ENCODE peak calls at places on chromosomes 7 and 10, in five cellular contexts. One of them, this sample, is unnamed.

GRCh38 chr7:119935418-119936025 is 337.5 kb upstream of the KCND2 start:
- DNase-seq in psoas muscle: no peak
- DNase-seq in CD8-positive, alpha-beta T cell: no peak
- DNase-seq in Panc1: peak; percentile 18
- DNase-seq in tibial artery: no peak
- DNase-seq in this sample: peak; percentile 15

GRCh38 chr10:86306628-86307278 is 59.8 kb downstream of the GRID1 start:
- DNase-seq in psoas muscle: no peak
- DNase-seq in CD8-positive, alpha-beta T cell: no peak
- DNase-seq in Panc1: no peak
- DNase-seq in tibial artery: peak; percentile 5
- DNase-seq in this sample: no peak

GRCh38 chr7:87202208-87202607 is 17.3 kb downstream of the TMEM243 start:
- DNase-seq in psoas muscle: no peak
- DNase-seq in CD8-positive, alpha-beta T cell: no peak
- DNase-seq in Panc1: no peak
- DNase-seq in tibial artery: no peak
- DNase-seq in this sample: no peak

GRCh38 chr10:127618797-127619196 is 69.7 kb downstream of the NPS start:
- DNase-seq in psoas muscle: no peak
- DNase-seq in CD8-positive, alpha-beta T cell: no peak
- DNase-seq in Panc1: no peak
- DNase-seq in tibial artery: no peak
- DNase-seq in this sample: no peak

GRCh38 chr7:158649279-158649678 is 55.3 kb downstream of the NCAPG2 start:
- DNase-seq in psoas muscle: no peak
- DNase-seq in CD8-positive, alpha-beta T cell: no peak
- DNase-seq in Panc1: peak; percentile 75
- DNase-seq in tibial artery: no peak
- DNase-seq in this sample: peak; percentile 88

GRCh38 chr7:126840869-126841268 is 411.9 kb downstream of the GRM8 start:
- DNase-seq in psoas muscle: no peak
- DNase-seq in CD8-positive, alpha-beta T cell: no peak
- DNase-seq in Panc1: no peak
- DNase-seq in tibial artery: no peak
- DNase-seq in this sample: no peak

GRCh38 chr7:107564553-107565298 is 955 bp downstream of the DUS4L start:
- DNase-seq in psoas muscle: no peak
- DNase-seq in CD8-positive, alpha-beta T cell: no peak
- DNase-seq in Panc1: peak; percentile 78
- DNase-seq in tibial artery: no peak
- DNase-seq in this sample: peak; percentile 59

GRCh38 chr7:24549961-24550360 is 23.3 kb upstream of the PALS2 start:
- DNase-seq in psoas muscle: no peak
- DNase-seq in CD8-positive, alpha-beta T cell: no peak
- DNase-seq in Panc1: no peak
- DNase-seq in tibial artery: no peak
- DNase-seq in this sample: no peak

GRCh38 chr7:67573639-67574038 is 577.0 kb downstream of the TYW1 start:
- DNase-seq in psoas muscle: no peak
- DNase-seq in CD8-positive, alpha-beta T cell: no peak
- DNase-seq in Panc1: no peak
- DNase-seq in tibial artery: no peak
- DNase-seq in this sample: no peak

GRCh38 chr7:12269100-12269895 is 58.2 kb downstream of the TMEM106B start:
- DNase-seq in psoas muscle: peak; percentile 30
- DNase-seq in CD8-positive, alpha-beta T cell: no peak
- DNase-seq in Panc1: no peak
- DNase-seq in tibial artery: no peak
- DNase-seq in this sample: no peak

GRCh38 chr7:30032310-30033125 is 4.3 kb downstream of the PLEKHA8 start:
- DNase-seq in psoas muscle: no peak
- DNase-seq in CD8-positive, alpha-beta T cell: no peak
- DNase-seq in Panc1: no peak
- DNase-seq in tibial artery: no peak
- DNase-seq in this sample: peak; percentile 68

GRCh38 chr10:124670849-124671248 is 73.3 kb downstream of the FAM53B start:
- DNase-seq in psoas muscle: no peak
- DNase-seq in CD8-positive, alpha-beta T cell: peak; percentile 52
- DNase-seq in Panc1: no peak
- DNase-seq in tibial artery: no peak
- DNase-seq in this sample: no peak

GRCh38 chr10:9243861-9244515 is 1189.5 kb downstream of the GATA3 start:
- DNase-seq in psoas muscle: no peak
- DNase-seq in CD8-positive, alpha-beta T cell: no peak
- DNase-seq in Panc1: no peak
- DNase-seq in tibial artery: no peak
- DNase-seq in this sample: no peak

GRCh38 chr7:34128762-34129161 is 223.4 kb downstream of the BMPER start:
- DNase-seq in psoas muscle: no peak
- DNase-seq in CD8-positive, alpha-beta T cell: no peak
- DNase-seq in Panc1: no peak
- DNase-seq in tibial artery: no peak
- DNase-seq in this sample: no peak

GRCh38 chr7:21971780-21972396 is 26.2 kb upstream of the CDCA7L start:
- DNase-seq in psoas muscle: no peak
- DNase-seq in CD8-positive, alpha-beta T cell: no peak
- DNase-seq in Panc1: no peak
- DNase-seq in tibial artery: no peak
- DNase-seq in this sample: no peak

GRCh38 chr10:92124020-92124419 is 166.9 kb downstream of the CPEB3 start:
- DNase-seq in psoas muscle: no peak
- DNase-seq in CD8-positive, alpha-beta T cell: no peak
- DNase-seq in Panc1: no peak
- DNase-seq in tibial artery: no peak
- DNase-seq in this sample: no peak

GRCh38 chr10:92124524-92125168 is 166.2 kb downstream of the CPEB3 start:
- DNase-seq in psoas muscle: no peak
- DNase-seq in CD8-positive, alpha-beta T cell: no peak
- DNase-seq in Panc1: no peak
- DNase-seq in tibial artery: peak; percentile 66
- DNase-seq in this sample: peak; percentile 67

GRCh38 chr10:92123031-92123450 is 167.8 kb downstream of the CPEB3 start:
- DNase-seq in psoas muscle: no peak
- DNase-seq in CD8-positive, alpha-beta T cell: no peak
- DNase-seq in Panc1: no peak
- DNase-seq in tibial artery: no peak
- DNase-seq in this sample: no peak

GRCh38 chr10:92125169-92125543 is 165.7 kb downstream of the CPEB3 start:
- DNase-seq in psoas muscle: no peak
- DNase-seq in CD8-positive, alpha-beta T cell: no peak
- DNase-seq in Panc1: no peak
- DNase-seq in tibial artery: no peak
- DNase-seq in this sample: no peak

DNA sequence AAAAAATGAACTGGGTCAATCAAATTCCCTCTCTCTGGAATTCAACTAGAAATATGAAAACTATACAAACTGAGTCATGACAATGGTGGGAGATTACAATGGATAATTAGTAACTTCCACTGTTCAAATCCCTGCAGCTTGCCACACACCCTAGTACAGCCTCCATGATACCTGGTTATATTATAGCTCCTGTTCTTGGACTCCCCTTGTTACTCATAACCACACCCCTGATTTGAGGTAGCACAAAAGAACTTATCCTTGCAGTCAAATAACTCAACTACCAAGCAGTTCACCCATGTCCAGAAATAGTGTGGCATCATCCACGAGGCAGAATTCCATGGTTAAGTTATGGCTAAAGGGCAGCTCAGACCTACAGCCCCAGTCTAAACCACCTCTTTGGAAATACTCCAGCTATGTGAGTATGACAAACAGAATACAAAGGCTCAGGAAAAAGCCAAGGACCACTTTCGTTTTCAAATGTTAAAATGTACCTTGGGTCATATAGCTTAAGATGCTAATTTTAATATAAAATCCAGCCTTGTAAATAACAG is 164.7 kb downstream of the CPEB3 start:
- DNase-seq in psoas muscle: no peak
- DNase-seq in CD8-positive, alpha-beta T cell: no peak
- DNase-seq in Panc1: no peak
- DNase-seq in tibial artery: no peak
- DNase-seq in this sample: no peak
- H3K27ac ChIP-seq in psoas muscle: peak overlapping the region; percentile 19
- H3K27ac ChIP-seq in CD8-positive, alpha-beta T cell: no peak overlapping the region
- H3K27ac ChIP-seq in Panc1: no peak overlapping the region
- H3K27ac ChIP-seq in tibial artery: peak overlapping the region; percentile 65
- H3K27ac ChIP-seq in this sample: no peak overlapping the region

GRCh38 chr10:88870101-88870500 is 9.9 kb upstream of the STAMBPL1 start:
- DNase-seq in psoas muscle: no peak
- DNase-seq in CD8-positive, alpha-beta T cell: no peak
- DNase-seq in Panc1: no peak
- DNase-seq in tibial artery: no peak
- DNase-seq in this sample: no peak

GRCh38 chr10:88866454-88866853 is 13.6 kb upstream of the STAMBPL1 start:
- DNase-seq in psoas muscle: no peak
- DNase-seq in CD8-positive, alpha-beta T cell: no peak
- DNase-seq in Panc1: no peak
- DNase-seq in tibial artery: no peak
- DNase-seq in this sample: no peak

GRCh38 chr10:88865281-88865876 is 13.7 kb upstream of the ANKRD22 start:
- DNase-seq in psoas muscle: no peak
- DNase-seq in CD8-positive, alpha-beta T cell: no peak
- DNase-seq in Panc1: no peak
- DNase-seq in tibial artery: no peak
- DNase-seq in this sample: no peak
- TF ChIP-seq CTCF in psoas muscle: no peak
- TF ChIP-seq CTCF in CD8-positive, alpha-beta T cell: no peak
- TF ChIP-seq CTCF in Panc1: peak; percentile 24
- TF ChIP-seq CTCF in tibial artery: no peak
- TF ChIP-seq CTCF in this sample: peak; percentile 26

GRCh38 chr7:150784954-150785353 is 15.2 kb downstream of the TMEM176B start:
- DNase-seq in psoas muscle: no peak
- DNase-seq in CD8-positive, alpha-beta T cell: no peak
- DNase-seq in Panc1: no peak
- DNase-seq in tibial artery: no peak
- DNase-seq in this sample: no peak

GRCh38 chr7:150784120-150784736 is 15.9 kb downstream of the TMEM176B start:
- DNase-seq in psoas muscle: no peak
- DNase-seq in CD8-positive, alpha-beta T cell: no peak
- DNase-seq in Panc1: no peak
- DNase-seq in tibial artery: no peak
- DNase-seq in this sample: no peak

GRCh38 chr7:150780249-150780648 is 19.9 kb downstream of the TMEM176B start:
- DNase-seq in psoas muscle: no peak
- DNase-seq in CD8-positive, alpha-beta T cell: no peak
- DNase-seq in Panc1: no peak
- DNase-seq in tibial artery: no peak
- DNase-seq in this sample: no peak

GRCh38 chr7:150781016-150781415 is 19.1 kb downstream of the TMEM176B start:
- DNase-seq in psoas muscle: no peak
- DNase-seq in CD8-positive, alpha-beta T cell: no peak
- DNase-seq in Panc1: no peak
- DNase-seq in tibial artery: no peak
- DNase-seq in this sample: peak; percentile 57

DNA sequence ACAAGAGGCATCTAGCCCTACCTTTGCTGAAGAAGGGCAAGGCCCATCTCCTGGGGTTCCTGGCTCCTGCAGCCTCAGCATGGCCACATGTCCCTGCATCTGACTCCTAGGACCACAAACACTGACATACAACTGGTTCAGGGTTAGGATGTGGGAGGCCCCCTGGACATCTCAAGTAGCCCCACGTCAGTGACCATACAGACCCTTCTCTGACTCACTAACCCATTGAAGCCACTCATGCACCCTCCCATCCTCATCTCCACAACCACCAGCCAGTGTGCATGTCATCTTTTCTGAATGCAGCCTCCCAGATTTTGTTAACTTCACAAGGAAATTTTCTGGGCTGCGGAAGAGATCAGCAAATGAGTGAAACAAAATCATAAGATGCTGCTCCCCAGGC is 18.2 kb downstream of the TMEM176B start:
- DNase-seq in psoas muscle: no peak
- DNase-seq in CD8-positive, alpha-beta T cell: no peak
- DNase-seq in Panc1: no peak
- DNase-seq in tibial artery: no peak
- DNase-seq in this sample: no peak
- H3K27ac ChIP-seq in psoas muscle: no peak overlapping the region
- H3K27ac ChIP-seq in CD8-positive, alpha-beta T cell: no peak overlapping the region
- H3K27ac ChIP-seq in Panc1: no peak overlapping the region
- H3K27ac ChIP-seq in tibial artery: no peak overlapping the region
- H3K27ac ChIP-seq in this sample: peak overlapping the region; percentile 43

DNA sequence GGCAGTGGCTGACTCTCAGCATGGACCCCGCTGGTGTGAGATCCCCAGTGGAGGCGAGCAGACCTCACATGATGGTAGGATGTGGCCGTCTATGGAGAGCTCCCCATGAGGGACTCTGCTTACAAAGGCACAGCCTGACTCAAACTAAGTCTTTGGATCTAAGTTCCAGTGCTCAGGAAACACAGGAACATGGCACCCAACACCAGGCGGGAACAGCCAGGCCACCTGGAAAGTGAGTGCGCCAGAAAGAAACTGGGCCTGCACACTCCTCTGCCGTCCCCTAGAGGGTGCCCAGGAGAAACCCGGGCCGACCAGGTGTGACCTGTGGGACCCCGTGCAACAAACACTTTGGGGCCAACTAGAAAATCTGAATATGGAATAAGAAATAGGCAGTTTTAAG is 10.0 kb downstream of the PITRM1 start:
- DNase-seq in psoas muscle: no peak
- DNase-seq in CD8-positive, alpha-beta T cell: no peak
- DNase-seq in Panc1: no peak
- DNase-seq in tibial artery: no peak
- DNase-seq in this sample: no peak
- TF ChIP-seq CTCF in psoas muscle: no peak
- TF ChIP-seq CTCF in CD8-positive, alpha-beta T cell: no peak
- TF ChIP-seq CTCF in Panc1: peak; percentile 39
- TF ChIP-seq CTCF in tibial artery: no peak
- TF ChIP-seq CTCF in this sample: no peak